ENCODE peak calls at places on chromosomes 2 and 18, in four cellular contexts. H is A549, N is stomach, J is transverse colon. Q is an unnamed sample.

GRCh38 chr2:40279001-40279400 is 172.9 kb downstream of the SLC8A1 start:
- DNase-seq in H (no peak), N (no peak), J (no peak), Q (no peak)

GRCh38 chr2:151760139-151760650 is 25.9 kb upstream of the NEB start:
- DNase-seq in H (no peak), N (no peak), J (no peak), Q (no peak)

GRCh38 chr2:147135401-147135800 is 709.4 kb upstream of the ACVR2A start:
- DNase-seq in H (no peak), N (no peak), J (no peak), Q (no peak)

GRCh38 chr2:219273887-219274391 is 5.2 kb upstream of the DNAJB2 start:
- DNase-seq in H (peak; percentile 95), N (no peak), J (no peak), Q (no peak)

GRCh38 chr2:105129722-105130232 is 91.9 kb downstream of the MRPS9 start:
- DNase-seq in H (no peak), N (no peak), J (no peak), Q (no peak)

GRCh38 chr2:49251766-49252165 is 97.5 kb upstream of the FSHR start:
- DNase-seq in H (no peak), N (no peak), J (no peak), Q (no peak)

GRCh38 chr2:102449370-102449974 is 23.6 kb upstream of the SLC9A4 start:
- DNase-seq in H (peak; percentile 42), N (peak; percentile 37), J (peak; percentile 30), Q (peak; percentile 19)

GRCh38 chr2:120600786-120601185 is 134.9 kb upstream of the GLI2 start:
- DNase-seq in H (no peak), N (no peak), J (no peak), Q (no peak)

GRCh38 chr18:57951999-57952774 is 91.8 kb upstream of the NEDD4L start:
- DNase-seq in H (no peak), N (no peak), J (no peak), Q (no peak)

GRCh38 chr2:26178746-26179436 is 6.0 kb downstream of the GAREM2 start:
- DNase-seq in H (no peak), N (peak; percentile 50), J (peak; percentile 56), Q (peak; percentile 19)

GRCh38 chr2:56685205-56685604 is 501.4 kb downstream of the CCDC85A start:
- DNase-seq in H (no peak), N (no peak), J (no peak), Q (no peak)

GRCh38 chr2:904243-905024 is 46.2 kb upstream of the SNTG2 start:
- DNase-seq in H (no peak), N (no peak), J (no peak), Q (no peak)

GRCh38 chr2:81734981-81735380 is 1430.4 kb upstream of the LRRTM1 start:
- DNase-seq in H (no peak), N (no peak), J (no peak), Q (no peak)

GRCh38 chr2:118495278-118495677 is 352.2 kb downstream of the EN1 start:
- DNase-seq in H (no peak), N (no peak), J (no peak), Q (no peak)

GRCh38 chr2:142877265-142877756 is at the start of gene KYNU:
- DNase-seq in H (peak; percentile 92), N (no peak), J (no peak), Q (no peak)

GRCh38 chr2:120831891-120832290 is 96.2 kb downstream of the GLI2 start:
- DNase-seq in H (no peak), N (no peak), J (no peak), Q (no peak)

GRCh38 chr18:1526996-1527395 is 622.3 kb downstream of the ADCYAP1 start:
- DNase-seq in H (no peak), N (no peak), J (no peak), Q (no peak)

GRCh38 chr18:49668583-49669290 is 106.9 kb downstream of the LIPG start:
- DNase-seq in H (no peak), N (no peak), J (peak; percentile 20), Q (peak; percentile 39)

GRCh38 chr2:32212293-32212692 is 46.6 kb downstream of the SLC30A6 start:
- DNase-seq in H (peak; percentile 15), N (no peak), J (no peak), Q (no peak)
- TF ChIP-seq CTCF in H (peak; percentile 36), N (no peak), J (no peak), Q (no peak)

DNA sequence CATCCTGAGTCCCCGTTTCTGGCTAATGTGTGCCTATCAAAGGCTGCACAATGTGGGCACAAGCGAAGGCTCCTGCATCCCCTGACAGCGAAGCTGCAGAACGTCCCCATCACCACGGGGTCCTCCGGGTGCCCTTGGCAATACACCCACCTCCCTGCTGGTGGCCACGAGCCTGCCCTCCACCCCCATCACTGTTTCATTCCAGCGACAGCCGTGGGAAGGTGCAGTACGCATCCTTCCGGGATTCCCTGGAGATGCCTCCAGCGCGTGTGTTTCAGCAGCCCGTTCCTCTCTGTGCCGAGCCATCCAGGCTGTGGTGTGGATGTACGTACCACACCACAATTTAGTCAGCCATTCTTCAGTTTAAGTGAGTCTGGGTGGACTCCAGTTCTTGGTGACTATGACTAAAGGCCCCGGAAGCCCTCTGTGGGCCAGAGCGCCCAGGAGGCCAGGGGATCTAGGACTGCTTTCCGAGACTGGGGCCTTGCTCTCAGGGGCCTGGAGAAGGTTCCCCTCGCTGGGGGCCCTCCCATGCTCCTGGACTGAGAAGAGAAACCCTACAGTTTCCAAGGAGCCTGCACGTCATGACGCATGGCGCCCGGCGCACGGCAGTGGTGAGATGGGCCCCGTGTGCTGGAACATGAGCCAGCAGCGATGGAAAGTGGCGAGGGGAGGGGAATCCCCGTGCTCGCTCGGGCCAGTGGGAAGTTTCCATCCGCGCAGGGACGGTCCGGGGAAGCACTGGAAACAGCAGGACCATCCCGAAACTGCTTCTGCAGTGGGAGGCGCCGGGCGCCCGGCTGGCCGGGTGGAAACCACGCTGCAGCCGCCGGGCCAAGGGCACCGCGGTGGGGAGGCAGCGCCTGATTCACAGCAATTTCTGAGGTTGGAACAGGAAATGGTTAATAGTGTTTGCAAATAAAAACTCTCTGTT is 4.6 kb upstream of the PDCD1 start:
- DNase-seq in H (no peak), N (no peak), J (no peak), Q (no peak)
- TF ChIP-seq EP300 in H (no peak), N (no peak), J (no peak), Q (peak; percentile 6)

GRCh38 chr2:96205238-96205637 is 3.4 kb downstream of the STARD7 start:
- DNase-seq in H (no peak), N (no peak), J (no peak), Q (no peak)
- H3K4me1 ChIP-seq in H (peaks cover 66% of the 10 kb centered on the region), N (peaks cover 65% of the 10 kb centered on the region), J (peaks cover 39% of the 10 kb centered on the region), Q (peaks cover 73% of the 10 kb centered on the region)

DNA sequence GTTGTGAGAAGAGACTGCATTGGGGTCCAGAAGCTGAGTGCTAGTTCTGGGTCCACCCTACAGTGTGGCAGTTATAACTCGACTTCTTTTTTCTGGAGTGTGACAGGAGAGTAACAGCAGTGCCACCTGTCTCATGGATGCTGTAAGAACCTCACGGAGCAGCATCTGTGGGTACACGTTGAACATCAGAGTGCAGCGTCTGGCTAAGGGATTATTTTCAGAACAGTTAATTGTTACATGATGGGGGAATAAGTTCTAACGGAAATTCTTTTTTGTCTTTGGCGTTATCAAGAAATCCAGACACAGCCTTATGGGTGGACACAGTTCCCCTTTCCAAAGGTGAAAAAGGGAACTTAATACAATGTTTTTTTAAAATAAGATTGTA is 28.3 kb upstream of the TOGARAM2 start:
- DNase-seq in H (peak; percentile 59), N (no peak), J (no peak), Q (peak; percentile 38)
- TF ChIP-seq CTCF in H (peak; percentile 42), N (no peak), J (no peak), Q (no peak)